ENCODE peak calls at places on chromosomes 11 and 22, in ten cellular contexts. One of them, this sample, is unnamed. For H3K27me3, the result is how much of the 10 kb centered on the place peaks cover.

GRCh38 chr11:28529046-28529445 is 420.9 kb downstream of the METTL15 start:
- DNase-seq in IMR-90: peak
- DNase-seq in PC-9: no peak
- DNase-seq in endodermal cell: no peak
- DNase-seq in CD8-positive, alpha-beta T cell: no peak
- DNase-seq in suprapubic skin: no peak
- DNase-seq in transverse colon: no peak
- DNase-seq in thyroid gland: peak
- DNase-seq in tibial artery: no peak
- DNase-seq in heart right ventricle: no peak
- DNase-seq in this sample: no peak

GRCh38 chr22:41951898-41952474 is at the start of gene SMIM45:
- DNase-seq in heart right ventricle: no peak
- DNase-seq in endodermal cell: peak
- DNase-seq in thyroid gland: no peak
- DNase-seq in PC-9: no peak
- DNase-seq in tibial artery: no peak
- DNase-seq in suprapubic skin: no peak
- DNase-seq in IMR-90: no peak
- DNase-seq in transverse colon: no peak
- DNase-seq in CD8-positive, alpha-beta T cell: no peak
- DNase-seq in this sample: no peak

GRCh38 chr11:128819198-128819597 is 47.9 kb downstream of the KCNJ1 start:
- DNase-seq in thyroid gland: no peak
- DNase-seq in suprapubic skin: no peak
- DNase-seq in PC-9: no peak
- DNase-seq in IMR-90: no peak
- DNase-seq in tibial artery: no peak
- DNase-seq in CD8-positive, alpha-beta T cell: no peak
- DNase-seq in endodermal cell: no peak
- DNase-seq in heart right ventricle: no peak
- DNase-seq in transverse colon: no peak
- DNase-seq in this sample: no peak

GRCh38 chr22:49007013-49007653 is 820.5 kb downstream of the BRD1 start:
- DNase-seq in CD8-positive, alpha-beta T cell: no peak
- DNase-seq in endodermal cell: no peak
- DNase-seq in suprapubic skin: no peak
- DNase-seq in tibial artery: peak
- DNase-seq in PC-9: no peak
- DNase-seq in heart right ventricle: no peak
- DNase-seq in IMR-90: no peak
- DNase-seq in transverse colon: no peak
- DNase-seq in thyroid gland: no peak
- DNase-seq in this sample: no peak

GRCh38 chr22:45376703-45377102 is 36.7 kb downstream of the SMC1B start:
- DNase-seq in transverse colon: peak
- DNase-seq in CD8-positive, alpha-beta T cell: no peak
- DNase-seq in PC-9: no peak
- DNase-seq in tibial artery: peak
- DNase-seq in heart right ventricle: peak
- DNase-seq in thyroid gland: peak
- DNase-seq in endodermal cell: no peak
- DNase-seq in suprapubic skin: peak
- DNase-seq in IMR-90: no peak
- DNase-seq in this sample: no peak

GRCh38 chr22:50504245-50505211 is 3.0 kb downstream of the LMF2 start:
- DNase-seq in CD8-positive, alpha-beta T cell: no peak
- DNase-seq in heart right ventricle: no peak
- DNase-seq in PC-9: no peak
- DNase-seq in tibial artery: no peak
- DNase-seq in suprapubic skin: peak
- DNase-seq in endodermal cell: no peak
- DNase-seq in transverse colon: no peak
- DNase-seq in IMR-90: no peak
- DNase-seq in thyroid gland: no peak
- DNase-seq in this sample: no peak

GRCh38 chr11:44964526-44965209 is 14.0 kb upstream of the TP53I11 start:
- DNase-seq in transverse colon: no peak
- DNase-seq in endodermal cell: no peak
- DNase-seq in CD8-positive, alpha-beta T cell: no peak
- DNase-seq in thyroid gland: peak
- DNase-seq in suprapubic skin: no peak
- DNase-seq in PC-9: peak
- DNase-seq in tibial artery: no peak
- DNase-seq in heart right ventricle: no peak
- DNase-seq in IMR-90: no peak
- DNase-seq in this sample: no peak

GRCh38 chr11:57752954-57753353 is 1.3 kb upstream of the BTBD18 start:
- DNase-seq in CD8-positive, alpha-beta T cell: no peak
- DNase-seq in PC-9: no peak
- DNase-seq in thyroid gland: no peak
- DNase-seq in tibial artery: no peak
- DNase-seq in suprapubic skin: no peak
- DNase-seq in IMR-90: no peak
- DNase-seq in transverse colon: no peak
- DNase-seq in endodermal cell: no peak
- DNase-seq in heart right ventricle: no peak
- DNase-seq in this sample: no peak

DNA sequence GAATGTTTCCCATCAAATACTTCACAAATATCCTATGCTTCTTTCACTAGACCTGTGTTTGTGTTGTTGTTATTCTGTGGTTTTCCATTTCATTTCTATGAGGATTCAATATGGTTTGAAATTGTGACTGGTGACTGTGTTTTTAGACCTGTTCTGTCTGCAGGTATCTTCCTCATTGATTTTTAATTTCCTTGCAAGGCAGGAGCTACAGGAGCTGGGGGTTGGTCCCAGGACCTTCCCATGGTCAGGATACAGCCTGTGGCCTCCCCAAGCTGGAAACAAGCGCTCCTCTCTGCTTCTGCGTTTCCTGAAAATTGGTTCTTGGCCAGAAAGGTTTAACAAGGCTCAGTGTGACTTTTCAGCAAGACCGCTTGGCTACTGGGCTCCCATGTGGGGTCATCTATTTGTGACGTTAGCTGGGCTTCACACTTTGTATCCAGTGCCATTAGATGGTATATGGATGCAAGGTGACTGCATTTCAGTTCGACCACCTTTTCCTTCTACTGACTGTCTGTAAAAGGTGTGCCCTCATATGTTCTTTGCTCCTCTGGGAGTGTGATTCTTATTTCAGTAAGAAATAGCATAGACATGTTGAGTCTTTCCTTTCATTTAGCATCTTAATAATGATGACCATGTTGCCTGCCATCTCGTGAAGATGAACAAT is 21.5 kb downstream of the IGLL5 start:
- DNase-seq in IMR-90: no peak
- DNase-seq in PC-9: no peak
- DNase-seq in thyroid gland: no peak
- DNase-seq in CD8-positive, alpha-beta T cell: no peak
- DNase-seq in tibial artery: no peak
- DNase-seq in heart right ventricle: no peak
- DNase-seq in suprapubic skin: no peak
- DNase-seq in transverse colon: no peak
- DNase-seq in endodermal cell: no peak
- DNase-seq in this sample: no peak
- TF ChIP-seq CTCF in IMR-90: no peak
- TF ChIP-seq CTCF in PC-9: no peak
- TF ChIP-seq CTCF in thyroid gland: no peak
- TF ChIP-seq CTCF in CD8-positive, alpha-beta T cell: no peak
- TF ChIP-seq CTCF in tibial artery: no peak
- TF ChIP-seq CTCF in heart right ventricle: no peak
- TF ChIP-seq CTCF in suprapubic skin: no peak
- TF ChIP-seq CTCF in transverse colon: no peak
- TF ChIP-seq CTCF in endodermal cell: no peak
- TF ChIP-seq CTCF in this sample: no peak

DNA sequence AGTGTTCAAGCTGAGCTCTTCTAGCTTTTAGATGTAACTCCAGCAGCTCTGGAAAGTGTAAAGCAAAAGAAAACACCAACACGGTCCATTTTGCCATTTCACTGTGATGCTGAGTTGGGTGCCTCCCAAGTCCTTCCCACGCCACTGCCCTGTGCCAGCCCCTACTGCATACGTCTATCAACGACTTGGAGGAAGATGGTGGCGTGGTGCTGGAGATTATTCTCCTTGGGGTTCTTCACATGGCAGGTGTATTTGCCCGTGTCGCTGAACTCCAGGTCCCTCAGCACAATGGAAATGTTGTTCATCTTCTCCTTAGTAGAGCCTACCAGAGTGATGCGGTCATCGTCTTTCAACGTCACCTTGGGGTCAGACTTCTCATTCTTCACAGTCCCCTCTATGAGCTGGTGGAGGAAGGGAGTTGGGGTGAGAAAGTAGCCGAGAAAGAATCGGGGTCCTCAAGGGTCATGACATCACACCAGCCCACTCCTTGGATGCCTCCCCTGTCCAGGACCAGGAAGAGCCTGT is 8.9 kb downstream of the SCN4B start:
- DNase-seq in transverse colon: no peak
- DNase-seq in CD8-positive, alpha-beta T cell: no peak
- DNase-seq in tibial artery: no peak
- DNase-seq in suprapubic skin: peak
- DNase-seq in heart right ventricle: no peak
- DNase-seq in thyroid gland: no peak
- DNase-seq in endodermal cell: no peak
- DNase-seq in PC-9: no peak
- DNase-seq in IMR-90: no peak
- DNase-seq in this sample: no peak
- H3K27me3 ChIP-seq in transverse colon: half or more
- H3K27me3 ChIP-seq in CD8-positive, alpha-beta T cell: under half
- H3K27me3 ChIP-seq in tibial artery: half or more
- H3K27me3 ChIP-seq in suprapubic skin: under half
- H3K27me3 ChIP-seq in heart right ventricle: under half
- H3K27me3 ChIP-seq in thyroid gland: under half
- H3K27me3 ChIP-seq in endodermal cell: half or more
- H3K27me3 ChIP-seq in PC-9: under half
- H3K27me3 ChIP-seq in IMR-90: under half
- H3K27me3 ChIP-seq in this sample: under half

GRCh38 chr11:6812391-6813005 is 13.0 kb upstream of the OR6A2 start:
- DNase-seq in CD8-positive, alpha-beta T cell: peak
- DNase-seq in heart right ventricle: no peak
- DNase-seq in transverse colon: no peak
- DNase-seq in suprapubic skin: no peak
- DNase-seq in endodermal cell: peak
- DNase-seq in IMR-90: peak
- DNase-seq in PC-9: peak
- DNase-seq in tibial artery: no peak
- DNase-seq in thyroid gland: no peak
- DNase-seq in this sample: peak

GRCh38 chr11:6813651-6814050 is 14.2 kb upstream of the OR6A2 start:
- DNase-seq in IMR-90: no peak
- DNase-seq in transverse colon: no peak
- DNase-seq in suprapubic skin: no peak
- DNase-seq in thyroid gland: no peak
- DNase-seq in heart right ventricle: no peak
- DNase-seq in endodermal cell: no peak
- DNase-seq in CD8-positive, alpha-beta T cell: no peak
- DNase-seq in tibial artery: no peak
- DNase-seq in PC-9: no peak
- DNase-seq in this sample: no peak

GRCh38 chr11:6818967-6819366 is 19.5 kb upstream of the OR6A2 start:
- DNase-seq in heart right ventricle: no peak
- DNase-seq in PC-9: no peak
- DNase-seq in transverse colon: no peak
- DNase-seq in tibial artery: no peak
- DNase-seq in thyroid gland: no peak
- DNase-seq in suprapubic skin: no peak
- DNase-seq in CD8-positive, alpha-beta T cell: no peak
- DNase-seq in IMR-90: no peak
- DNase-seq in endodermal cell: no peak
- DNase-seq in this sample: no peak

DNA sequence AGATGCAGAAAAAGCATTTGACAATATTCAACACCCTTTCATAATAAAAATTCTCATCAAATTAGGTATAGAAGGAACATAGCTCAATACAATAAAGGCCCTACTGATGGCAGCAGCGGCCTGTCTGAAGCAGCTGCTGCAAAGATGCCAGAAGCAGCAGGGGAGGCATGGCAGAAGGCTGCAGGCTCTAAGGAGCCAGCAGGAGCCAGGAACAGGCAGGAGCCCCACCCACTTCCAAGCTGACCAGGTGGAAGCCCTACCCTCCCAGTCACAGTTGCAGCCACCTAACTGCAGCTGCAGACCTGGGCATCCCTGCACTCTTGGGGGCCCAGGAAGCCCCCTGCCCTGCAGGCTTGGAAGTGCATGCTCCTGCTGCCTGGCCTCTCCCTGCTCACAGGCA is 18.2 kb upstream of the OR6A2 start:
- DNase-seq in endodermal cell: peak
- DNase-seq in PC-9: no peak
- DNase-seq in suprapubic skin: no peak
- DNase-seq in CD8-positive, alpha-beta T cell: no peak
- DNase-seq in IMR-90: peak
- DNase-seq in transverse colon: no peak
- DNase-seq in tibial artery: no peak
- DNase-seq in heart right ventricle: no peak
- DNase-seq in thyroid gland: no peak
- DNase-seq in this sample: no peak
- TF ChIP-seq CTCF in endodermal cell: peak
- TF ChIP-seq CTCF in PC-9: no peak
- TF ChIP-seq CTCF in suprapubic skin: no peak
- TF ChIP-seq CTCF in CD8-positive, alpha-beta T cell: no peak
- TF ChIP-seq CTCF in IMR-90: no peak
- TF ChIP-seq CTCF in transverse colon: no peak
- TF ChIP-seq CTCF in tibial artery: no peak
- TF ChIP-seq CTCF in heart right ventricle: no peak
- TF ChIP-seq CTCF in thyroid gland: no peak
- TF ChIP-seq CTCF in this sample: peak

GRCh38 chr11:65456418-65456817 is 33.8 kb downstream of the NEAT1 start:
- DNase-seq in heart right ventricle: no peak
- DNase-seq in IMR-90: no peak
- DNase-seq in thyroid gland: no peak
- DNase-seq in endodermal cell: no peak
- DNase-seq in tibial artery: no peak
- DNase-seq in PC-9: no peak
- DNase-seq in transverse colon: no peak
- DNase-seq in suprapubic skin: no peak
- DNase-seq in CD8-positive, alpha-beta T cell: no peak
- DNase-seq in this sample: no peak

GRCh38 chr11:65454696-65455456 is 32.3 kb downstream of the NEAT1 start:
- DNase-seq in transverse colon: peak
- DNase-seq in CD8-positive, alpha-beta T cell: peak
- DNase-seq in thyroid gland: peak
- DNase-seq in endodermal cell: peak
- DNase-seq in tibial artery: peak
- DNase-seq in suprapubic skin: peak
- DNase-seq in heart right ventricle: peak
- DNase-seq in PC-9: peak
- DNase-seq in IMR-90: peak
- DNase-seq in this sample: peak

GRCh38 chr11:65452806-65453490 is 30.4 kb downstream of the NEAT1 start:
- DNase-seq in IMR-90: peak
- DNase-seq in PC-9: peak
- DNase-seq in thyroid gland: peak
- DNase-seq in endodermal cell: no peak
- DNase-seq in transverse colon: no peak
- DNase-seq in CD8-positive, alpha-beta T cell: no peak
- DNase-seq in suprapubic skin: peak
- DNase-seq in tibial artery: peak
- DNase-seq in heart right ventricle: no peak
- DNase-seq in this sample: no peak

GRCh38 chr11:65459552-65459951 is 37.0 kb downstream of the NEAT1 start:
- DNase-seq in IMR-90: no peak
- DNase-seq in suprapubic skin: no peak
- DNase-seq in transverse colon: peak
- DNase-seq in tibial artery: no peak
- DNase-seq in CD8-positive, alpha-beta T cell: no peak
- DNase-seq in endodermal cell: peak
- DNase-seq in PC-9: no peak
- DNase-seq in thyroid gland: no peak
- DNase-seq in heart right ventricle: no peak
- DNase-seq in this sample: no peak

GRCh38 chr11:65454311-65454695 is 31.7 kb downstream of the NEAT1 start:
- DNase-seq in transverse colon: no peak
- DNase-seq in heart right ventricle: no peak
- DNase-seq in PC-9: no peak
- DNase-seq in endodermal cell: no peak
- DNase-seq in suprapubic skin: peak
- DNase-seq in thyroid gland: no peak
- DNase-seq in CD8-positive, alpha-beta T cell: no peak
- DNase-seq in tibial artery: no peak
- DNase-seq in IMR-90: peak
- DNase-seq in this sample: no peak
- H3K27me3 ChIP-seq in transverse colon: under half
- H3K27me3 ChIP-seq in heart right ventricle: under half
- H3K27me3 ChIP-seq in PC-9: under half
- H3K27me3 ChIP-seq in endodermal cell: under half
- H3K27me3 ChIP-seq in suprapubic skin: under half
- H3K27me3 ChIP-seq in thyroid gland: under half
- H3K27me3 ChIP-seq in CD8-positive, alpha-beta T cell: under half
- H3K27me3 ChIP-seq in tibial artery: under half
- H3K27me3 ChIP-seq in IMR-90: under half
- H3K27me3 ChIP-seq in this sample: under half

This sample was measured in foreskin keratinocyte.